ENCODE peak calls at places on chromosomes 12 and 14, in seven cellular contexts. One of them, this sample, is unnamed.

GRCh38 chr12:82019533-82019932 is 260.4 kb upstream of the PPFIA2 start:
- DNase-seq in epithelial cell of prostate: no peak
- DNase-seq in Daoy: no peak
- DNase-seq in RPMI7951: no peak
- DNase-seq in endothelial cell: no peak
- DNase-seq in type B pancreatic cell: no peak
- DNase-seq in HEK293T: no peak
- DNase-seq in this sample: no peak

GRCh38 chr14:24848427-24848826 is 201.5 kb downstream of the STXBP6 start:
- DNase-seq in epithelial cell of prostate: no peak
- DNase-seq in endothelial cell: no peak
- DNase-seq in RPMI7951: peak
- DNase-seq in HEK293T: no peak
- DNase-seq in type B pancreatic cell: no peak
- DNase-seq in Daoy: peak
- DNase-seq in this sample: no peak

GRCh38 chr12:25755681-25756260 is 202.7 kb upstream of the LMNTD1 start:
- DNase-seq in type B pancreatic cell: no peak
- DNase-seq in epithelial cell of prostate: peak
- DNase-seq in RPMI7951: no peak
- DNase-seq in HEK293T: no peak
- DNase-seq in Daoy: no peak
- DNase-seq in endothelial cell: no peak
- DNase-seq in this sample: no peak

GRCh38 chr12:53224268-53224896 is 7.6 kb downstream of the RARG start:
- DNase-seq in RPMI7951: no peak
- DNase-seq in HEK293T: no peak
- DNase-seq in epithelial cell of prostate: no peak
- DNase-seq in type B pancreatic cell: no peak
- DNase-seq in Daoy: no peak
- DNase-seq in endothelial cell: no peak
- DNase-seq in this sample: peak

GRCh38 chr14:34199585-34199984 is 248.7 kb upstream of the EGLN3 start:
- DNase-seq in epithelial cell of prostate: peak
- DNase-seq in Daoy: peak
- DNase-seq in type B pancreatic cell: no peak
- DNase-seq in endothelial cell: no peak
- DNase-seq in HEK293T: no peak
- DNase-seq in RPMI7951: peak
- DNase-seq in this sample: no peak

GRCh38 chr12:73185403-73185802 is 913.2 kb downstream of the TRHDE start:
- DNase-seq in endothelial cell: no peak
- DNase-seq in type B pancreatic cell: no peak
- DNase-seq in HEK293T: no peak
- DNase-seq in RPMI7951: no peak
- DNase-seq in epithelial cell of prostate: no peak
- DNase-seq in Daoy: no peak
- DNase-seq in this sample: no peak

GRCh38 chr14:97771340-97772045 is 974.3 kb downstream of the VRK1 start:
- DNase-seq in HEK293T: no peak
- DNase-seq in RPMI7951: peak
- DNase-seq in epithelial cell of prostate: peak
- DNase-seq in type B pancreatic cell: no peak
- DNase-seq in endothelial cell: no peak
- DNase-seq in Daoy: peak
- DNase-seq in this sample: no peak

GRCh38 chr12:13210022-13210539 is 13.6 kb downstream of the EMP1 start:
- DNase-seq in HEK293T: no peak
- DNase-seq in type B pancreatic cell: no peak
- DNase-seq in Daoy: no peak
- DNase-seq in epithelial cell of prostate: no peak
- DNase-seq in endothelial cell: no peak
- DNase-seq in RPMI7951: no peak
- DNase-seq in this sample: no peak

GRCh38 chr12:58148405-58148804 is 207.0 kb downstream of the ATP23 start:
- DNase-seq in RPMI7951: peak
- DNase-seq in Daoy: peak
- DNase-seq in epithelial cell of prostate: peak
- DNase-seq in endothelial cell: peak
- DNase-seq in type B pancreatic cell: no peak
- DNase-seq in HEK293T: no peak
- DNase-seq in this sample: no peak

GRCh38 chr14:85333313-85333712 is 196.6 kb upstream of the FLRT2 start:
- DNase-seq in type B pancreatic cell: no peak
- DNase-seq in endothelial cell: no peak
- DNase-seq in RPMI7951: peak
- DNase-seq in HEK293T: no peak
- DNase-seq in epithelial cell of prostate: peak
- DNase-seq in Daoy: peak
- DNase-seq in this sample: no peak

GRCh38 chr14:105364100-105364708 is 34.1 kb upstream of the TEX22 start:
- DNase-seq in epithelial cell of prostate: peak
- DNase-seq in RPMI7951: peak
- DNase-seq in type B pancreatic cell: no peak
- DNase-seq in endothelial cell: no peak
- DNase-seq in HEK293T: no peak
- DNase-seq in Daoy: peak
- DNase-seq in this sample: no peak

GRCh38 chr14:69559581-69560011 is 15.1 kb downstream of the CCDC177 start:
- DNase-seq in HEK293T: no peak
- DNase-seq in type B pancreatic cell: peak
- DNase-seq in epithelial cell of prostate: no peak
- DNase-seq in Daoy: no peak
- DNase-seq in endothelial cell: no peak
- DNase-seq in RPMI7951: peak
- DNase-seq in this sample: peak

GRCh38 chr14:103527408-103528157 is 1.4 kb upstream of the TRMT61A start:
- DNase-seq in epithelial cell of prostate: no peak
- DNase-seq in RPMI7951: peak
- DNase-seq in Daoy: peak
- DNase-seq in endothelial cell: no peak
- DNase-seq in type B pancreatic cell: no peak
- DNase-seq in HEK293T: no peak
- DNase-seq in this sample: no peak

GRCh38 chr12:95072900-95073697 is at the start of gene NR2C1:
- DNase-seq in endothelial cell: peak
- DNase-seq in Daoy: peak
- DNase-seq in HEK293T: peak
- DNase-seq in RPMI7951: peak
- DNase-seq in type B pancreatic cell: peak
- DNase-seq in epithelial cell of prostate: peak
- DNase-seq in this sample: peak

GRCh38 chr12:3168775-3169221 is 91.6 kb downstream of the TSPAN9 start:
- DNase-seq in HEK293T: peak
- DNase-seq in epithelial cell of prostate: peak
- DNase-seq in Daoy: peak
- DNase-seq in type B pancreatic cell: no peak
- DNase-seq in endothelial cell: no peak
- DNase-seq in RPMI7951: peak
- DNase-seq in this sample: no peak

GRCh38 chr14:54669759-54670630 is 103.1 kb downstream of the SAMD4A start:
- DNase-seq in RPMI7951: peak
- DNase-seq in Daoy: peak
- DNase-seq in epithelial cell of prostate: no peak
- DNase-seq in HEK293T: no peak
- DNase-seq in type B pancreatic cell: no peak
- DNase-seq in endothelial cell: no peak
- DNase-seq in this sample: no peak

GRCh38 chr14:74921053-74921620 is 1.9 kb downstream of the RPS6KL1 start:
- DNase-seq in type B pancreatic cell: no peak
- DNase-seq in epithelial cell of prostate: no peak
- DNase-seq in RPMI7951: no peak
- DNase-seq in Daoy: no peak
- DNase-seq in endothelial cell: no peak
- DNase-seq in HEK293T: no peak
- DNase-seq in this sample: no peak

GRCh38 chr12:57454566-57455373 is at the start of gene INHBE:
- DNase-seq in Daoy: peak
- DNase-seq in HEK293T: no peak
- DNase-seq in epithelial cell of prostate: no peak
- DNase-seq in type B pancreatic cell: no peak
- DNase-seq in endothelial cell: no peak
- DNase-seq in RPMI7951: peak
- DNase-seq in this sample: peak

GRCh38 chr14:23025181-23025788 is 9.4 kb downstream of the PSMB5 start:
- DNase-seq in type B pancreatic cell: no peak
- DNase-seq in Daoy: no peak
- DNase-seq in endothelial cell: no peak
- DNase-seq in HEK293T: no peak
- DNase-seq in RPMI7951: no peak
- DNase-seq in epithelial cell of prostate: no peak
- DNase-seq in this sample: no peak

GRCh38 chr12:6987956-6988573 is 17.4 kb downstream of the EMG1 start:
- DNase-seq in endothelial cell: no peak
- DNase-seq in epithelial cell of prostate: peak
- DNase-seq in HEK293T: no peak
- DNase-seq in Daoy: no peak
- DNase-seq in RPMI7951: no peak
- DNase-seq in type B pancreatic cell: no peak
- DNase-seq in this sample: no peak

GRCh38 chr14:51680031-51680430 is 28.3 kb downstream of the FRMD6 start:
- DNase-seq in endothelial cell: no peak
- DNase-seq in Daoy: no peak
- DNase-seq in HEK293T: peak
- DNase-seq in type B pancreatic cell: no peak
- DNase-seq in RPMI7951: no peak
- DNase-seq in epithelial cell of prostate: no peak
- DNase-seq in this sample: no peak

GRCh38 chr12:50660425-50660822 is 103.5 kb upstream of the ATF1 start:
- DNase-seq in epithelial cell of prostate: no peak
- DNase-seq in Daoy: no peak
- DNase-seq in HEK293T: no peak
- DNase-seq in type B pancreatic cell: no peak
- DNase-seq in RPMI7951: no peak
- DNase-seq in endothelial cell: no peak
- DNase-seq in this sample: no peak

GRCh38 chr14:101473795-101474562 is 87.3 kb upstream of the DIO3 start:
- DNase-seq in RPMI7951: no peak
- DNase-seq in endothelial cell: no peak
- DNase-seq in HEK293T: no peak
- DNase-seq in epithelial cell of prostate: no peak
- DNase-seq in Daoy: no peak
- DNase-seq in type B pancreatic cell: peak
- DNase-seq in this sample: peak

GRCh38 chr14:52716160-52716559 is 9.2 kb downstream of the PSMC6 start:
- DNase-seq in epithelial cell of prostate: no peak
- DNase-seq in RPMI7951: no peak
- DNase-seq in HEK293T: no peak
- DNase-seq in endothelial cell: no peak
- DNase-seq in type B pancreatic cell: no peak
- DNase-seq in Daoy: no peak
- DNase-seq in this sample: no peak

GRCh38 chr12:19988457-19988856 is 379.9 kb upstream of the PDE3A start:
- DNase-seq in HEK293T: no peak
- DNase-seq in Daoy: no peak
- DNase-seq in type B pancreatic cell: no peak
- DNase-seq in endothelial cell: no peak
- DNase-seq in epithelial cell of prostate: no peak
- DNase-seq in RPMI7951: no peak
- DNase-seq in this sample: no peak

GRCh38 chr12:54053625-54054441 is at the start of gene HOXC4:
- DNase-seq in endothelial cell: no peak
- DNase-seq in HEK293T: peak
- DNase-seq in type B pancreatic cell: no peak
- DNase-seq in RPMI7951: peak
- DNase-seq in Daoy: peak
- DNase-seq in epithelial cell of prostate: no peak
- DNase-seq in this sample: peak

GRCh38 chr12:107607464-107608392 is 77.9 kb upstream of the PWP1 start:
- DNase-seq in RPMI7951: peak
- DNase-seq in endothelial cell: peak
- DNase-seq in type B pancreatic cell: peak
- DNase-seq in HEK293T: peak
- DNase-seq in epithelial cell of prostate: peak
- DNase-seq in Daoy: peak
- DNase-seq in this sample: peak

GRCh38 chr14:98877065-98877464 is 394.9 kb downstream of the BCL11B start:
- DNase-seq in type B pancreatic cell: no peak
- DNase-seq in endothelial cell: no peak
- DNase-seq in Daoy: no peak
- DNase-seq in epithelial cell of prostate: no peak
- DNase-seq in RPMI7951: peak
- DNase-seq in HEK293T: no peak
- DNase-seq in this sample: no peak

This sample was measured in ecto neural progenitor cell.